ENCODE peak calls at places on chromosomes 1 and 21, in six cellular contexts. B is neuronal stem cell, K is trophoblast cell, S is H1, C is mesenchymal stem cell, X is H9. G is an unnamed sample.

GRCh38 chr1:216293673-216294072 is 129.6 kb downstream of the USH2A start:
- DNase-seq in B (no peak), S (no peak), X (no peak), K (no peak), C (peak; percentile 73), G (peak; percentile 94)

GRCh38 chr1:199174336-199174735 is 535.5 kb downstream of the PTPRC start:
- DNase-seq in S (no peak), B (no peak), C (peak; percentile 16), X (no peak), K (peak; percentile 8), G (no peak)

GRCh38 chr1:8472668-8473067 is 154.8 kb downstream of the SLC45A1 start:
- DNase-seq in S (no peak), B (no peak), K (no peak), X (no peak), C (no peak), G (no peak)

GRCh38 chr1:59543211-59543668 is 246.3 kb downstream of the FGGY start:
- DNase-seq in K (no peak), B (no peak), S (no peak), C (no peak), X (no peak), G (no peak)

GRCh38 chr1:166730299-166730888 is 108.9 kb upstream of the POGK start:
- DNase-seq in S (no peak), K (peak; percentile 14), X (peak; percentile 36), B (no peak), C (no peak), G (no peak)

GRCh38 chr1:16144325-16145029 is 11.4 kb downstream of the EPHA2 start:
- DNase-seq in B (no peak), X (no peak), S (no peak), C (no peak), K (no peak), G (no peak)

GRCh38 chr1:41677586-41677985 is 193.1 kb upstream of the EDN2 start:
- DNase-seq in B (no peak), K (no peak), X (no peak), S (no peak), C (no peak), G (peak; percentile 17)

GRCh38 chr1:200228081-200228480 is 181.8 kb downstream of the ZNF281 start:
- DNase-seq in C (no peak), X (no peak), K (no peak), S (no peak), B (no peak), G (no peak)

GRCh38 chr1:47675047-47675675 is 237.3 kb downstream of the FOXD2 start:
- DNase-seq in S (no peak), X (peak; percentile 27), K (no peak), C (no peak), B (no peak), G (no peak)

GRCh38 chr1:76070538-76070937 is 4.0 kb upstream of the ST6GALNAC3 start:
- DNase-seq in X (no peak), B (no peak), C (no peak), S (no peak), K (peak; percentile 71), G (peak; percentile 26)

GRCh38 chr1:235063068-235063765 is 65.4 kb downstream of the TOMM20 start:
- DNase-seq in K (no peak), X (no peak), B (no peak), C (no peak), S (no peak), G (no peak)

GRCh38 chr1:198153103-198153502 is 3.7 kb upstream of the NEK7 start:
- DNase-seq in B (no peak), C (no peak), X (no peak), S (no peak), K (no peak), G (peak; percentile 86)

GRCh38 chr1:231203259-231204057 is 37.6 kb upstream of the GNPAT start:
- DNase-seq in C (no peak), X (no peak), S (no peak), K (no peak), B (no peak), G (no peak)

GRCh38 chr1:180975551-180975950 is 47.1 kb downstream of the STX6 start:
- DNase-seq in S (no peak), X (no peak), B (no peak), K (no peak), C (no peak), G (no peak)

GRCh38 chr21:42569732-42570301 is 56.2 kb downstream of the SLC37A1 start:
- DNase-seq in X (no peak), K (no peak), S (no peak), B (no peak), C (no peak), G (no peak)

GRCh38 chr1:2255420-2256369 is 27.6 kb downstream of the SKI start:
- DNase-seq in S (no peak), K (peak; percentile 33), C (peak; percentile 86), B (no peak), X (peak; percentile 41), G (peak; percentile 73)

GRCh38 chr1:24345334-24345733 is 26.2 kb downstream of the GRHL3 start:
- DNase-seq in C (no peak), B (no peak), S (no peak), K (no peak), X (no peak), G (no peak)

GRCh38 chr1:183417691-183418491 is at the start of gene NMNAT2:
- DNase-seq in K (peak; percentile 47), X (peak; percentile 80), C (peak; percentile 26), B (no peak), S (no peak), G (peak; percentile 25)

GRCh38 chr1:153866045-153866850 is 56.5 kb downstream of the GATAD2B start:
- DNase-seq in B (no peak), X (no peak), K (no peak), C (peak; percentile 28), S (no peak), G (peak; percentile 63)

GRCh38 chr1:88873737-88874374 is 17.5 kb downstream of the GTF2B start:
- DNase-seq in S (no peak), B (no peak), X (no peak), K (no peak), C (peak; percentile 58), G (peak; percentile 23)

GRCh38 chr1:1540015-1540816 is at the start of gene TMEM240:
- DNase-seq in B (peak; percentile 71), C (peak; percentile 81), S (peak; percentile 39), X (peak; percentile 86), K (no peak), G (peak; percentile 69)

GRCh38 chr1:25703041-25703440 is 86.5 kb downstream of the MAN1C1 start:
- DNase-seq in C (no peak), K (no peak), B (no peak), X (no peak), S (no peak), G (no peak)

GRCh38 chr1:25703671-25704637 is 87.4 kb downstream of the MAN1C1 start:
- DNase-seq in B (no peak), S (no peak), C (no peak), X (no peak), K (no peak), G (no peak)

GRCh38 chr1:25705699-25706098 is 89.1 kb downstream of the MAN1C1 start:
- DNase-seq in S (no peak), C (no peak), B (no peak), K (no peak), X (no peak), G (no peak)

GRCh38 chr1:25707280-25708016 is 90.9 kb downstream of the MAN1C1 start:
- DNase-seq in C (peak; percentile 66), S (no peak), X (no peak), K (no peak), B (no peak), G (peak; percentile 40)

GRCh38 chr1:25706146-25707089 is 89.8 kb downstream of the MAN1C1 start:
- DNase-seq in C (no peak), B (no peak), S (no peak), K (no peak), X (no peak), G (no peak)
- H2BK120ac ChIP-seq in C (no peak overlapping the region), B (no peak overlapping the region), S (peak overlapping the region; percentile 45), K (no peak overlapping the region), X (no peak overlapping the region), G (peak overlapping the region; percentile 63)

GRCh38 chr21:24514081-24514733 is 1093.1 kb downstream of the MRPL39 start:
- DNase-seq in C (no peak), B (no peak), K (peak; percentile 13), S (no peak), X (no peak), G (peak; percentile 27)

GRCh38 chr21:24509131-24509530 is 1098.2 kb downstream of the MRPL39 start:
- DNase-seq in X (no peak), B (no peak), K (no peak), C (no peak), S (no peak), G (no peak)
- H3K9me3 ChIP-seq in X (no peaks in the 10 kb centered on the region), B (no peaks in the 10 kb centered on the region), K (no peaks in the 10 kb centered on the region), C (peaks cover 8% of the 10 kb centered on the region), S (peaks cover 2% of the 10 kb centered on the region), G (no peaks in the 10 kb centered on the region)

GRCh38 chr1:86521522-86521891 is 25.4 kb upstream of the CLCA4 start:
- DNase-seq in C (no peak), K (no peak), X (no peak), B (no peak), S (no peak), G (no peak)

GRCh38 chr1:86515597-86515996 is 31.3 kb upstream of the CLCA4 start:
- DNase-seq in B (no peak), S (no peak), K (peak; percentile 58), C (no peak), X (peak; percentile 67), G (no peak)

GRCh38 chr1:86516366-86516765 is 30.5 kb upstream of the CLCA4 start:
- DNase-seq in K (peak; percentile 73), C (no peak), B (no peak), S (no peak), X (no peak), G (no peak)

GRCh38 chr1:86520789-86521521 is 25.9 kb upstream of the CLCA4 start:
- DNase-seq in B (no peak), K (no peak), X (no peak), C (no peak), S (no peak), G (no peak)

DNA sequence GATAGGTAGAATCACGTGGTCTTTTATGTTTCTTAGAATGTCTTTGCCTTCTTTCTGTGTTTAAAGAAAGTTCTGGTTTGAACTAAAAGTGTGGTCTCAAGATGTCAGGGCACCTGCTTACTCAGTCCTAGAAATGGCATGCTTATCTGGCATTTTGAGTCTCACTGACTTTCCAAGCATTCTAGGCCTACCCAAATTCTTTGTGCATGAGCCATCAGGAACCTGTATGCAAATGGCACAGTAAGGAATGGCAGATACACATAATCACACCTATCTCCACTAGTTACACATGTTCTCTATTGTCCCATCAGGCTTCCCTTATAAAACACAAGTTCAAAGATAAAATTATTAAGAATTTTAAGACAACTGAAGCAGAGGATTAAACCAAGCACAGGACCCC is 29.5 kb upstream of the CLCA4 start:
- DNase-seq in C (no peak), B (no peak), X (no peak), K (peak; percentile 96), S (no peak), G (no peak)
- H2BK120ac ChIP-seq in C (no peak overlapping the region), B (no peak overlapping the region), X (no peak overlapping the region), K (no peak overlapping the region), S (no peak overlapping the region), G (no peak overlapping the region)

GRCh38 chr1:246978281-246978680 is 29.6 kb downstream of the ZNF695 start:
- DNase-seq in X (no peak), B (no peak), S (no peak), K (no peak), C (no peak), G (no peak)

DNA sequence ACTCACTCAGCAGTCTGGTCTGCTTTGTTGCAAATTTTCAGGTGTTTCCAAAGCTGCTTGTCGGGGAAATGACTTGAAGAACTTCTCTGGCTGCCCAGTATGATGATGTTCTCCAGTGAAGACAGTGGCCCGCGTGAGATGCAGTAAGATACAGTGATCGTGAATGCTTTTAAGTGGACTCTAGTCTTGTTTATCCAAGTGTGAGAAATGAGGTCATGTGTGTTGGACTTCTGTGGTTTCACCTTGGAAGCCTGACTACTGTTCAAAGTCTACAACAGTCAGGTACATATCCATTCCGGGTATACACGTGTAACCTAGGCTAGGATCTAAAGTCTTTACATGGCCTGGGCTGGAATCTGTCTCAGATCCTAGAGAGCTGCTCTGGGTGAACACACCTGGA is 29.1 kb downstream of the ZNF695 start:
- DNase-seq in C (no peak), B (no peak), K (no peak), X (no peak), S (no peak), G (no peak)
- H3K9me3 ChIP-seq in C (peaks cover 81% of the 10 kb centered on the region), B (peaks cover 92% of the 10 kb centered on the region), K (peaks cover 19% of the 10 kb centered on the region), X (peaks cover 39% of the 10 kb centered on the region), S (peaks cover 56% of the 10 kb centered on the region), G (peaks cover 30% of the 10 kb centered on the region)

G was measured in IMR-90.